ENCODE peak calls at places on chromosomes 4 and X, in nine cellular contexts. A, I, W, D, Z, P, L, E and Y are unnamed samples.

GRCh38 chr4:184757810-184758209 is 23.9 kb upstream of the CENPU start:
- DNase-seq in D (no peak), P (no peak), W (no peak), Z (no peak), E (no peak), I (no peak), A (no peak), L (no peak), Y (no peak)

GRCh38 chrX:31609130-31609529 is 537.3 kb upstream of the FTHL17 start:
- DNase-seq in Z (no peak), A (no peak), L (peak; percentile 12), W (peak; percentile 86), P (no peak), D (no peak), I (no peak), E (peak; percentile 91), Y (no peak)

GRCh38 chrX:44997888-44998287 is 124.9 kb downstream of the KDM6A start:
- DNase-seq in E (no peak), I (no peak), Z (no peak), A (no peak), D (no peak), L (no peak), P (no peak), W (peak; percentile 13), Y (no peak)

GRCh38 chr4:138851626-138852443 is 163.7 kb upstream of the NOCT start:
- DNase-seq in E (no peak), D (no peak), Z (peak; percentile 26), P (peak; percentile 40), L (no peak), A (no peak), W (no peak), I (no peak), Y (no peak)

GRCh38 chr4:70522626-70523025 is 4.3 kb downstream of the AMTN start:
- DNase-seq in L (no peak), D (no peak), I (no peak), W (no peak), P (no peak), Z (no peak), E (no peak), A (peak; percentile 88), Y (no peak)

GRCh38 chr4:57926311-57926710 is 816.1 kb upstream of the IGFBP7 start:
- DNase-seq in L (no peak), A (no peak), P (no peak), E (no peak), Z (no peak), W (no peak), I (no peak), D (no peak), Y (no peak)

GRCh38 chr4:104870495-104871228 is 276.0 kb upstream of the TET2 start:
- DNase-seq in E (no peak), P (no peak), L (no peak), W (no peak), A (no peak), D (no peak), I (no peak), Z (no peak), Y (no peak)

GRCh38 chr4:122003335-122003734 is 51.5 kb upstream of the TRPC3 start:
- DNase-seq in Z (peak; percentile 54), L (no peak), W (no peak), I (no peak), P (peak; percentile 12), D (no peak), E (no peak), A (no peak), Y (peak; percentile 3)

GRCh38 chr4:128711361-128711760 is 98.1 kb upstream of the JADE1 start:
- DNase-seq in P (no peak), D (no peak), W (peak; percentile 52), L (no peak), E (no peak), A (no peak), I (no peak), Z (no peak), Y (no peak)

GRCh38 chrX:20595928-20596550 is 329.3 kb upstream of the RPS6KA3 start:
- DNase-seq in Z (no peak), D (no peak), L (no peak), P (no peak), A (no peak), E (peak; percentile 33), W (peak; percentile 18), I (no peak), Y (peak; percentile 17)

GRCh38 chr4:26088433-26088928 is 174.5 kb downstream of the SMIM20 start:
- DNase-seq in I (no peak), Z (no peak), D (no peak), L (no peak), E (no peak), P (no peak), A (no peak), W (no peak), Y (no peak)

GRCh38 chr4:82733636-82734035 is 65.0 kb downstream of the SCD5 start:
- DNase-seq in E (peak; percentile 65), L (no peak), Z (no peak), D (no peak), I (no peak), A (no peak), P (no peak), W (peak; percentile 79), Y (no peak)

GRCh38 chr4:150211821-150212445 is 133.7 kb downstream of the DCLK2 start:
- DNase-seq in E (no peak), W (peak; percentile 42), P (no peak), I (no peak), A (no peak), Z (no peak), L (no peak), D (no peak), Y (no peak)

GRCh38 chr4:147207941-147208340 is 262.3 kb upstream of the TTC29 start:
- DNase-seq in P (no peak), L (no peak), A (no peak), W (no peak), I (no peak), Z (no peak), D (no peak), E (no peak), Y (no peak)

GRCh38 chr4:169009281-169010124 is 552 bp downstream of the CBR4 start:
- DNase-seq in L (peak; percentile 35), A (no peak), I (peak; percentile 53), D (peak; percentile 63), W (peak; percentile 74), P (peak; percentile 68), Z (peak; percentile 66), E (peak; percentile 47), Y (peak; percentile 62)

GRCh38 chrX:134580947-134581346 is 77.3 kb downstream of the PLAC1 start:
- DNase-seq in D (no peak), E (no peak), P (no peak), L (peak; percentile 26), A (no peak), Z (no peak), W (no peak), I (no peak), Y (no peak)

GRCh38 chr4:96649536-96649935 is 809.6 kb downstream of the PDHA2 start:
- DNase-seq in Z (no peak), L (no peak), E (no peak), A (no peak), W (peak; percentile 46), D (no peak), I (no peak), P (no peak), Y (no peak)

GRCh38 chrX:71976753-71977152 is 66.1 kb downstream of the NHSL2 start:
- DNase-seq in E (no peak), I (no peak), D (no peak), A (no peak), W (no peak), Z (no peak), P (no peak), L (no peak), Y (no peak)

GRCh38 chrX:110004210-110004609 is 1.3 kb downstream of the TMEM164 start:
- DNase-seq in P (no peak), I (no peak), E (no peak), L (no peak), Z (no peak), D (peak; percentile 73), A (no peak), W (no peak), Y (peak; percentile 86)

GRCh38 chr4:77001907-77002306 is 52.4 kb downstream of the SEPTIN11 start:
- DNase-seq in W (peak; percentile 83), D (no peak), L (no peak), E (peak; percentile 56), Z (no peak), A (no peak), P (no peak), I (no peak), Y (peak; percentile 46)

GRCh38 chrX:66074920-66075879 is 35.3 kb upstream of the VSIG4 start:
- DNase-seq in I (no peak), A (no peak), D (no peak), Z (no peak), P (no peak), W (no peak), E (no peak), L (no peak), Y (peak; percentile 8)